ENCODE peak calls at places on chromosomes 12 and 14, in ten cellular contexts. One of them, this sample, is unnamed.
A peak's percentile ranks its signal among the peaks of the same experiment; 100 is the strongest.

GRCh38 chr14:73814158-73814557 is 37.5 kb upstream of the PTGR2 start:
- DNase-seq in ovary: no peak
- DNase-seq in AG04449: no peak
- DNase-seq in choroid plexus epithelial cell: peak; percentile 37
- DNase-seq in fibroblast of mammary gland: no peak
- DNase-seq in HL-60: no peak
- DNase-seq in upper lobe of left lung: no peak
- DNase-seq in endodermal cell: no peak
- DNase-seq in fibroblast of the aortic adventitia: no peak
- DNase-seq in astrocyte of the spinal cord: no peak
- DNase-seq in this sample: no peak

GRCh38 chr12:11568762-11569478 is 80.6 kb upstream of the ETV6 start:
- DNase-seq in ovary: no peak
- DNase-seq in AG04449: no peak
- DNase-seq in choroid plexus epithelial cell: peak; percentile 74
- DNase-seq in fibroblast of mammary gland: no peak
- DNase-seq in HL-60: no peak
- DNase-seq in upper lobe of left lung: no peak
- DNase-seq in endodermal cell: no peak
- DNase-seq in fibroblast of the aortic adventitia: no peak
- DNase-seq in astrocyte of the spinal cord: peak; percentile 41
- DNase-seq in this sample: no peak

GRCh38 chr12:24770851-24771250 is 178.1 kb downstream of the BCAT1 start:
- DNase-seq in ovary: no peak
- DNase-seq in AG04449: no peak
- DNase-seq in choroid plexus epithelial cell: peak; percentile 77
- DNase-seq in fibroblast of mammary gland: peak; percentile 75
- DNase-seq in HL-60: no peak
- DNase-seq in upper lobe of left lung: no peak
- DNase-seq in endodermal cell: no peak
- DNase-seq in fibroblast of the aortic adventitia: no peak
- DNase-seq in astrocyte of the spinal cord: no peak
- DNase-seq in this sample: no peak

GRCh38 chr14:88204221-88204620 is 118.8 kb downstream of the KCNK10 start:
- DNase-seq in ovary: no peak
- DNase-seq in AG04449: no peak
- DNase-seq in choroid plexus epithelial cell: no peak
- DNase-seq in fibroblast of mammary gland: no peak
- DNase-seq in HL-60: no peak
- DNase-seq in upper lobe of left lung: no peak
- DNase-seq in endodermal cell: no peak
- DNase-seq in fibroblast of the aortic adventitia: no peak
- DNase-seq in astrocyte of the spinal cord: no peak
- DNase-seq in this sample: no peak

GRCh38 chr12:1419849-1420371 is 174.5 kb downstream of the FBXL14 start:
- DNase-seq in ovary: no peak
- DNase-seq in AG04449: no peak
- DNase-seq in choroid plexus epithelial cell: no peak
- DNase-seq in fibroblast of mammary gland: no peak
- DNase-seq in HL-60: no peak
- DNase-seq in upper lobe of left lung: no peak
- DNase-seq in endodermal cell: no peak
- DNase-seq in fibroblast of the aortic adventitia: no peak
- DNase-seq in astrocyte of the spinal cord: no peak
- DNase-seq in this sample: no peak

GRCh38 chr12:132597333-132598283 is 12.8 kb downstream of the LRCOL1 start:
- DNase-seq in ovary: peak; percentile 58
- DNase-seq in AG04449: no peak
- DNase-seq in choroid plexus epithelial cell: peak; percentile 65
- DNase-seq in fibroblast of mammary gland: peak; percentile 29
- DNase-seq in HL-60: no peak
- DNase-seq in upper lobe of left lung: peak; percentile 83
- DNase-seq in endodermal cell: peak; percentile 79
- DNase-seq in fibroblast of the aortic adventitia: peak; percentile 34
- DNase-seq in astrocyte of the spinal cord: peak; percentile 81
- DNase-seq in this sample: no peak

GRCh38 chr12:131413006-131413405 is 297.9 kb upstream of the SFSWAP start:
- DNase-seq in ovary: no peak
- DNase-seq in AG04449: no peak
- DNase-seq in choroid plexus epithelial cell: no peak
- DNase-seq in fibroblast of mammary gland: no peak
- DNase-seq in HL-60: no peak
- DNase-seq in upper lobe of left lung: no peak
- DNase-seq in endodermal cell: no peak
- DNase-seq in fibroblast of the aortic adventitia: no peak
- DNase-seq in astrocyte of the spinal cord: no peak
- DNase-seq in this sample: no peak

GRCh38 chr12:82299617-82300016 is 58.6 kb downstream of the CCDC59 start:
- DNase-seq in ovary: no peak
- DNase-seq in AG04449: no peak
- DNase-seq in choroid plexus epithelial cell: peak; percentile 73
- DNase-seq in fibroblast of mammary gland: peak; percentile 1
- DNase-seq in HL-60: no peak
- DNase-seq in upper lobe of left lung: no peak
- DNase-seq in endodermal cell: no peak
- DNase-seq in fibroblast of the aortic adventitia: peak; percentile 10
- DNase-seq in astrocyte of the spinal cord: peak; percentile 79
- DNase-seq in this sample: peak; percentile 3

GRCh38 chr14:51448831-51449665 is 202.7 kb upstream of the FRMD6 start:
- DNase-seq in ovary: no peak
- DNase-seq in AG04449: peak; percentile 69
- DNase-seq in choroid plexus epithelial cell: peak; percentile 52
- DNase-seq in fibroblast of mammary gland: peak; percentile 87
- DNase-seq in HL-60: no peak
- DNase-seq in upper lobe of left lung: no peak
- DNase-seq in endodermal cell: no peak
- DNase-seq in fibroblast of the aortic adventitia: peak; percentile 97
- DNase-seq in astrocyte of the spinal cord: peak; percentile 80
- DNase-seq in this sample: peak; percentile 45

GRCh38 chr12:113152196-113152834 is 2.8 kb downstream of the CFAP73 start:
- DNase-seq in ovary: no peak
- DNase-seq in AG04449: no peak
- DNase-seq in choroid plexus epithelial cell: no peak
- DNase-seq in fibroblast of mammary gland: no peak
- DNase-seq in HL-60: no peak
- DNase-seq in upper lobe of left lung: no peak
- DNase-seq in endodermal cell: no peak
- DNase-seq in fibroblast of the aortic adventitia: no peak
- DNase-seq in astrocyte of the spinal cord: no peak
- DNase-seq in this sample: no peak

GRCh38 chr14:21268612-21269251 is 510 bp downstream of the HNRNPC start:
- DNase-seq in ovary: no peak
- DNase-seq in AG04449: peak; percentile 14
- DNase-seq in choroid plexus epithelial cell: peak; percentile 84
- DNase-seq in fibroblast of mammary gland: peak; percentile 69
- DNase-seq in HL-60: peak; percentile 45
- DNase-seq in upper lobe of left lung: no peak
- DNase-seq in endodermal cell: no peak
- DNase-seq in fibroblast of the aortic adventitia: peak; percentile 67
- DNase-seq in astrocyte of the spinal cord: peak; percentile 65
- DNase-seq in this sample: no peak

GRCh38 chr14:22971152-22971551 is 11.2 kb downstream of the AJUBA start:
- DNase-seq in ovary: no peak
- DNase-seq in AG04449: no peak
- DNase-seq in choroid plexus epithelial cell: no peak
- DNase-seq in fibroblast of mammary gland: no peak
- DNase-seq in HL-60: no peak
- DNase-seq in upper lobe of left lung: no peak
- DNase-seq in endodermal cell: no peak
- DNase-seq in fibroblast of the aortic adventitia: no peak
- DNase-seq in astrocyte of the spinal cord: no peak
- DNase-seq in this sample: no peak

GRCh38 chr12:48197549-48197966 is 5.5 kb downstream of the OR10AD1 start:
- DNase-seq in ovary: no peak
- DNase-seq in AG04449: no peak
- DNase-seq in choroid plexus epithelial cell: peak; percentile 69
- DNase-seq in fibroblast of mammary gland: peak; percentile 46
- DNase-seq in HL-60: peak; percentile 32
- DNase-seq in upper lobe of left lung: no peak
- DNase-seq in endodermal cell: no peak
- DNase-seq in fibroblast of the aortic adventitia: peak; percentile 33
- DNase-seq in astrocyte of the spinal cord: peak; percentile 39
- DNase-seq in this sample: peak; percentile 32

GRCh38 chr12:47307680-47308399 is 228.1 kb upstream of the AMIGO2 start:
- DNase-seq in ovary: no peak
- DNase-seq in AG04449: no peak
- DNase-seq in choroid plexus epithelial cell: peak; percentile 83
- DNase-seq in fibroblast of mammary gland: peak; percentile 66
- DNase-seq in HL-60: peak; percentile 62
- DNase-seq in upper lobe of left lung: no peak
- DNase-seq in endodermal cell: peak; percentile 82
- DNase-seq in fibroblast of the aortic adventitia: peak; percentile 82
- DNase-seq in astrocyte of the spinal cord: peak; percentile 81
- DNase-seq in this sample: peak; percentile 26

GRCh38 chr14:92540472-92541048 is 27.0 kb downstream of the RIN3 start:
- DNase-seq in ovary: peak; percentile 96
- DNase-seq in AG04449: peak; percentile 97
- DNase-seq in choroid plexus epithelial cell: peak; percentile 99
- DNase-seq in fibroblast of mammary gland: peak; percentile 99
- DNase-seq in HL-60: peak; percentile 61
- DNase-seq in upper lobe of left lung: peak; percentile 56
- DNase-seq in endodermal cell: no peak
- DNase-seq in fibroblast of the aortic adventitia: peak; percentile 100
- DNase-seq in astrocyte of the spinal cord: peak; percentile 99
- DNase-seq in this sample: peak; percentile 93

DNA sequence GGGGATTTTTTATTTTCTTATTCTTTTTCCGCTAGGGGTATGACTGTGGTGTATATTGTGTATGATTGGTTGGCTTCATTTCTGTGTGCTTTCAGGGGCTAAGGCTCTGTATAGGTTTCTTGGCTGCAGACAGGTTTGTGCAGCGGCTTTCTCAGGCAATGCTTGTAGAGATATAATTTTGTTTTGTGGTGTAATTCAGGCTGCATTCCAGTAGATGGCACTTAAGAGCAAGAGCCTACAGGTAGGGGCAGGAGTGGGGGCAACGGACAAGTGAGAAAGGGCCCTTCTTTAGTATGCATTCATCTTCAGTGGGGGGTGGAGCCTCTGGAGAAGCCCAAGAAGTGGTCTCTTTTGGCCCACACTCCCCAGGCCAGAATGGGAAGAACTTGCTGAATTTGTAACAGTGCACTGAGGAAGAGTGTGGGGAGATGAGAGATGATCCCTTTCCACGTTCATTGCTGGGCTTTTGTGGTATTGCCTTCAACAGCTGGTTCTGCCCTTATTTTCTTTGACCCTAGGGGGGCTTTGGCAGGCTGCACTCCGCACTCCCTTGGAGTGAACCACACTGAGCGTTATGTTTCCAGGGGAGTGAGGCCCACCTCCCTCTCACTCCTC is 78.6 kb downstream of the IFNG-AS1 start:
- DNase-seq in ovary: no peak
- DNase-seq in AG04449: no peak
- DNase-seq in choroid plexus epithelial cell: peak; percentile 15
- DNase-seq in fibroblast of mammary gland: peak; percentile 0
- DNase-seq in HL-60: no peak
- DNase-seq in upper lobe of left lung: no peak
- DNase-seq in endodermal cell: peak; percentile 58
- DNase-seq in fibroblast of the aortic adventitia: peak; percentile 1
- DNase-seq in astrocyte of the spinal cord: no peak
- DNase-seq in this sample: no peak
- TF ChIP-seq CTCF in ovary: no peak
- TF ChIP-seq CTCF in AG04449: no peak
- TF ChIP-seq CTCF in choroid plexus epithelial cell: peak; percentile 63
- TF ChIP-seq CTCF in fibroblast of mammary gland: peak; percentile 52
- TF ChIP-seq CTCF in HL-60: no peak
- TF ChIP-seq CTCF in upper lobe of left lung: no peak
- TF ChIP-seq CTCF in endodermal cell: peak; percentile 70
- TF ChIP-seq CTCF in fibroblast of the aortic adventitia: peak; percentile 43
- TF ChIP-seq CTCF in astrocyte of the spinal cord: peak; percentile 45
- TF ChIP-seq CTCF in this sample: peak; percentile 62

DNA sequence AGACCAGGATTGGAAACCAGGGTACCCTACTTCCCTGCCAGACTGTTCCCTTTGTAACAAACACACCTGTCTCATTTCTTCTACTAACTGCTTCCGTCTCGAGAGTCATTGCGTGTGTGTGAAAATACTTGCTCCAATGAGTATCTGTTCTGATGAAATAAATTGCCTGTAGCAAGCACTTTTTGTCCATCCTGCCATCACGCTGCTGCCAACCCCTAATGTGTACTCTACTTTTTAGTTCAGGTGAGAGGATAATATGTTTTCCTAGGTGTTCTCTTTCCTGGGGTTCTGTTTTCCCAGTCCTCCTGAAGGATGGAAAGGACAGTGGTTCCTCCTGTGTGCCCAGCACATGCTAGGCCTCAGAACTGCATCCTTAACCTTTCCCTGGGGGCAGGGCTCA is 1.0 kb downstream of the TUNAR start:
- DNase-seq in ovary: no peak
- DNase-seq in AG04449: no peak
- DNase-seq in choroid plexus epithelial cell: no peak
- DNase-seq in fibroblast of mammary gland: no peak
- DNase-seq in HL-60: no peak
- DNase-seq in upper lobe of left lung: no peak
- DNase-seq in endodermal cell: no peak
- DNase-seq in fibroblast of the aortic adventitia: no peak
- DNase-seq in astrocyte of the spinal cord: no peak
- DNase-seq in this sample: no peak
- H3K4me3 ChIP-seq in ovary: no peak overlapping the region
- H3K4me3 ChIP-seq in AG04449: no peak overlapping the region
- H3K4me3 ChIP-seq in choroid plexus epithelial cell: no peak overlapping the region
- H3K4me3 ChIP-seq in fibroblast of mammary gland: no peak overlapping the region
- H3K4me3 ChIP-seq in HL-60: no peak overlapping the region
- H3K4me3 ChIP-seq in upper lobe of left lung: no peak overlapping the region
- H3K4me3 ChIP-seq in endodermal cell: peak overlapping the region; percentile 81
- H3K4me3 ChIP-seq in fibroblast of the aortic adventitia: no peak overlapping the region
- H3K4me3 ChIP-seq in astrocyte of the spinal cord: no peak overlapping the region
- H3K4me3 ChIP-seq in this sample: peak overlapping the region; percentile 63

GRCh38 chr14:25677111-25677510 is 627.2 kb upstream of the STXBP6 start:
- DNase-seq in ovary: no peak
- DNase-seq in AG04449: no peak
- DNase-seq in choroid plexus epithelial cell: no peak
- DNase-seq in fibroblast of mammary gland: no peak
- DNase-seq in HL-60: no peak
- DNase-seq in upper lobe of left lung: no peak
- DNase-seq in endodermal cell: no peak
- DNase-seq in fibroblast of the aortic adventitia: no peak
- DNase-seq in astrocyte of the spinal cord: no peak
- DNase-seq in this sample: no peak
- TF ChIP-seq CTCF in ovary: no peak
- TF ChIP-seq CTCF in AG04449: no peak
- TF ChIP-seq CTCF in choroid plexus epithelial cell: no peak
- TF ChIP-seq CTCF in fibroblast of mammary gland: no peak
- TF ChIP-seq CTCF in HL-60: no peak
- TF ChIP-seq CTCF in upper lobe of left lung: no peak
- TF ChIP-seq CTCF in endodermal cell: no peak
- TF ChIP-seq CTCF in fibroblast of the aortic adventitia: no peak
- TF ChIP-seq CTCF in astrocyte of the spinal cord: no peak
- TF ChIP-seq CTCF in this sample: no peak

DNA sequence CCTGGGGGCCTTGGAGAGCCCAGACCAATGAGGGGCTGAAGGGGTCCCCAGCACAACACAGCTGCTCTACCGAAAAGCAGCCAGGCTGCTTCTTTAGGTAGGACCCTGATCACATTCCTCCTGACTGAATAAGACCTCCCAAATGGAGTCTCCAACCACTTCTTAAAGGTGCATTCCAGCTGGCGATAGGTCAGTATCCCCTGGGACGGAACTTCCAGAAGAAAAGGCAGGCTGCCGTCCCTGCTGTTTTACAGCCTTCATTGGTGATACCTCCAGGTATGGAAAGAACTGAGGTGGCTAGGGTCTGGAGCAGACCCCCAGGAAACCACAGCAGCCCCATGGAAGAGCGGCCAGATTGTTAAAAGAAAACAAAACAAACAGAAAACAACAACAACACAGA is 340.6 kb downstream of the BTG1 start:
- DNase-seq in ovary: no peak
- DNase-seq in AG04449: no peak
- DNase-seq in choroid plexus epithelial cell: no peak
- DNase-seq in fibroblast of mammary gland: no peak
- DNase-seq in HL-60: no peak
- DNase-seq in upper lobe of left lung: no peak
- DNase-seq in endodermal cell: no peak
- DNase-seq in fibroblast of the aortic adventitia: no peak
- DNase-seq in astrocyte of the spinal cord: no peak
- DNase-seq in this sample: no peak
- H3K4me3 ChIP-seq in ovary: no peak overlapping the region
- H3K4me3 ChIP-seq in AG04449: no peak overlapping the region
- H3K4me3 ChIP-seq in choroid plexus epithelial cell: no peak overlapping the region
- H3K4me3 ChIP-seq in fibroblast of mammary gland: no peak overlapping the region
- H3K4me3 ChIP-seq in HL-60: no peak overlapping the region
- H3K4me3 ChIP-seq in upper lobe of left lung: no peak overlapping the region
- H3K4me3 ChIP-seq in endodermal cell: no peak overlapping the region
- H3K4me3 ChIP-seq in fibroblast of the aortic adventitia: no peak overlapping the region
- H3K4me3 ChIP-seq in astrocyte of the spinal cord: no peak overlapping the region
- H3K4me3 ChIP-seq in this sample: no peak overlapping the region